ENCODE peak calls at places on chromosomes 2 and 18, in four cellular contexts. X is K562, N is HepG2, S is H1. C is an unnamed sample. For H3K4me1, the result is how much of the 10 kb centered on the place peaks cover.

GRCh38 chr2:177338177-177338721 is 54.3 kb upstream of the AGPS start:
- DNase-seq in N (peak), X (no peak), S (no peak), C (no peak)

GRCh38 chr18:51197661-51198424 is at the start of gene MEX3C:
- DNase-seq in X (peak), N (peak), S (peak), C (peak)

GRCh38 chr18:35949903-35950627 is 22.4 kb upstream of the RMP24 start:
- DNase-seq in N (peak), S (peak), X (peak), C (peak)

GRCh38 chr2:86675611-86676015 is 44.5 kb upstream of the RMND5A start:
- DNase-seq in N (peak), S (no peak), X (no peak), C (no peak)

GRCh38 chr18:31952223-31952622 is 9.3 kb upstream of the TRAPPC8 start:
- DNase-seq in N (no peak), S (no peak), X (no peak), C (no peak)

GRCh38 chr2:228600265-228600664 is 418.8 kb upstream of the SPHKAP start:
- DNase-seq in X (no peak), S (no peak), N (no peak), C (no peak)

GRCh38 chr2:236565879-236566402 is 3.7 kb upstream of the ACKR3 start:
- DNase-seq in X (no peak), S (no peak), N (no peak), C (no peak)

GRCh38 chr2:143422681-143423080 is 293.5 kb downstream of the ARHGAP15 start:
- DNase-seq in X (no peak), N (no peak), S (no peak), C (no peak)

GRCh38 chr2:120653026-120653425 is 82.6 kb upstream of the GLI2 start:
- DNase-seq in S (no peak), N (no peak), X (no peak), C (no peak)

GRCh38 chr18:48544116-48544515 is 5.3 kb downstream of the CTIF start:
- DNase-seq in S (no peak), N (no peak), X (no peak), C (no peak)

GRCh38 chr2:221844966-221845365 is 272.9 kb upstream of the EPHA4 start:
- DNase-seq in N (no peak), S (no peak), X (no peak), C (no peak)

GRCh38 chr2:11009866-11010265 is 98.1 kb downstream of the KCNF1 start:
- DNase-seq in N (no peak), X (no peak), S (no peak), C (no peak)

GRCh38 chr2:151297882-151298281 is 8.4 kb upstream of the NMI start:
- DNase-seq in X (no peak), N (no peak), S (no peak), C (no peak)

GRCh38 chr2:24380687-24381271 is 20.4 kb upstream of the ITSN2 start:
- DNase-seq in X (no peak), S (no peak), N (no peak), C (no peak)

GRCh38 chr2:201969241-201969937 is 64.3 kb upstream of the FZD7 start:
- DNase-seq in N (no peak), X (no peak), S (no peak), C (no peak)

GRCh38 chr2:239611222-239611795 is 210.5 kb upstream of the HDAC4 start:
- DNase-seq in X (no peak), N (no peak), S (no peak), C (no peak)

GRCh38 chr2:151280276-151280675 is 9.2 kb downstream of the NMI start:
- DNase-seq in S (no peak), X (no peak), N (no peak), C (no peak)

GRCh38 chr2:9378433-9379371 is 44.6 kb downstream of the ITGB1BP1 start:
- DNase-seq in X (no peak), N (no peak), S (no peak), C (peak)

GRCh38 chr2:24613154-24613814 is 122.2 kb downstream of the NCOA1 start:
- DNase-seq in N (peak), X (no peak), S (peak), C (no peak)

GRCh38 chr2:218168635-218169462 is 2.1 kb upstream of the CXCR1 start:
- DNase-seq in N (peak), S (peak), X (peak), C (peak)

GRCh38 chr2:156537147-156537546 is 101.0 kb downstream of the GPD2 start:
- DNase-seq in N (no peak), S (no peak), X (no peak), C (no peak)

GRCh38 chr2:235504459-235505200 is 10.8 kb downstream of the AGAP1 start:
- DNase-seq in X (no peak), S (no peak), N (peak), C (no peak)

GRCh38 chr2:216236486-216236885 is 127.3 kb downstream of the XRCC5 start:
- DNase-seq in X (no peak), S (no peak), N (no peak), C (no peak)

GRCh38 chr2:48714240-48714639 is 41.3 kb downstream of the LHCGR start:
- DNase-seq in X (no peak), S (no peak), N (no peak), C (no peak)

GRCh38 chr2:17864676-17865075 is 13.8 kb upstream of the KCNS3 start:
- DNase-seq in X (no peak), S (no peak), N (no peak), C (no peak)

GRCh38 chr2:133264951-133265949 is 303.0 kb downstream of the NCKAP5 start:
- DNase-seq in S (peak), X (no peak), N (no peak), C (peak)

GRCh38 chr2:222714361-222715256 is 43.2 kb downstream of the MOGAT1 start:
- DNase-seq in X (no peak), N (peak), S (no peak), C (no peak)

GRCh38 chr2:207258191-207258991 is 92.6 kb upstream of the KLF7 start:
- DNase-seq in S (no peak), X (no peak), N (no peak), C (peak)

GRCh38 chr2:239950144-239950920 is 74.8 kb downstream of the NDUFA10 start:
- DNase-seq in X (no peak), S (no peak), N (no peak), C (no peak)

GRCh38 chr2:121244616-121245015 is 40.4 kb downstream of the TFCP2L1 start:
- DNase-seq in N (no peak), X (no peak), S (no peak), C (no peak)

GRCh38 chr18:49682301-49683190 is 120.7 kb downstream of the LIPG start:
- DNase-seq in S (no peak), N (no peak), X (no peak), C (no peak)

GRCh38 chr2:108907822-108908716 is 81.0 kb downstream of the EDAR start:
- DNase-seq in S (peak), N (no peak), X (no peak), C (no peak)
- TF ChIP-seq MAFK in S (no peak), N (no peak), X (no peak), C (no peak)

GRCh38 chr2:118254117-118254516 is 165.8 kb downstream of the INSIG2 start:
- DNase-seq in S (no peak), X (no peak), N (no peak), C (no peak)
- TF ChIP-seq PHF8 in S (no peak), X (no peak), N (no peak), C (no peak)

GRCh38 chr2:237863659-237864029 is 4.2 kb downstream of the RAMP1 start:
- DNase-seq in N (no peak), S (no peak), X (no peak), C (no peak)

GRCh38 chr2:237865623-237866041 is 6.2 kb downstream of the RAMP1 start:
- DNase-seq in S (peak), X (no peak), N (no peak), C (no peak)

GRCh38 chr2:237864940-237865622 is 5.7 kb downstream of the RAMP1 start:
- DNase-seq in X (no peak), N (no peak), S (peak), C (no peak)

GRCh38 chr2:237863102-237863511 is 3.7 kb downstream of the RAMP1 start:
- DNase-seq in S (no peak), X (no peak), N (no peak), C (no peak)

GRCh38 chr2:237864030-237864931 is 4.9 kb downstream of the RAMP1 start:
- DNase-seq in N (no peak), S (peak), X (no peak), C (no peak)
- H3K4me1 ChIP-seq in N (under half), S (under half), X (under half), C (under half)

GRCh38 chr18:65750421-65751144 is at the start of gene CDH7:
- DNase-seq in S (peak), N (no peak), X (no peak), C (no peak)
- TF ChIP-seq MAFK in S (no peak), N (no peak), X (no peak), C (no peak)

GRCh38 chr2:234271342-234271741 is 220.8 kb downstream of the SPP2 start:
- DNase-seq in S (no peak), N (no peak), X (no peak), C (no peak)
- TF ChIP-seq PHF8 in S (no peak), N (no peak), X (no peak), C (no peak)

DNA sequence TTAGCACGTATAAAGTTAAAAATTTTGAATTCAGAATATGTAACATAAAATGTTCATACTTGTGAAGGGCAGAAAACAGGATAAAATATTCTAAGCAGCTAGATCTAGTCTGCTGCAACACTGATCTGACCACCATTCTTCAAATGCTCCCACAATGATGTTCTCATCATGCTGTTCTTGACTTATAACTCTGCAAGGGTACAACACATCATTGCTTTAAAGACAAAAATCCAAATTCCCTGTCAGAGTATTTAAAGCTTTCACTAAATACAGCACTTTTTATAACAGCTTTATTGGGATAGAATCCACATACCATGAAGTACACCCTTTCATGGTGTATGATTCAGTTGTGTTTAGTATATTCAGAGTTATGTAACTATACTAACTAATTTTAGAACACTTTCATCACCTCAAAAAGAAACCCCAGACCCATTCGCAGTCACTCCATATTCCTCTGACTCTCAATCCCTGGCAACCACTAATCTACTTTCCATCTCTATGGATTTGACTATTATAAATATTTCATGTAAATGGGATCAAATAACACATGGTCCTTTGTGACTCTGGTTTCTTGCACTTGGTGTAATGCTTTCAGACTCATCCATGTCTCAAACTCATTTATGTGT is 56.4 kb downstream of the MAP4K3 start:
- DNase-seq in S (no peak), N (no peak), X (no peak), C (no peak)
- H3K4me1 ChIP-seq in S (under half), N (under half), X (under half), C (under half)

GRCh38 chr2:5720426-5720825 is 28.2 kb downstream of the SOX11 start:
- DNase-seq in X (no peak), N (no peak), S (no peak), C (no peak)
- TF ChIP-seq MAFK in X (no peak), N (no peak), S (no peak), C (no peak)

GRCh38 chr2:101788995-101789970 is 91.8 kb downstream of the MAP4K4 start:
- DNase-seq in X (no peak), S (no peak), N (peak), C (no peak)

GRCh38 chr2:101790856-101791255 is 93.3 kb downstream of the MAP4K4 start:
- DNase-seq in S (no peak), X (no peak), N (no peak), C (no peak)

GRCh38 chr2:101790416-101790815 is 92.9 kb downstream of the MAP4K4 start:
- DNase-seq in S (no peak), X (no peak), N (no peak), C (no peak)

GRCh38 chr2:101788565-101788964 is 91.1 kb downstream of the MAP4K4 start:
- DNase-seq in X (no peak), S (no peak), N (no peak), C (no peak)

GRCh38 chr2:101787097-101787496 is 89.6 kb downstream of the MAP4K4 start:
- DNase-seq in X (no peak), N (no peak), S (no peak), C (no peak)
- TF ChIP-seq PHF8 in X (no peak), N (no peak), S (no peak), C (no peak)

GRCh38 chr2:26724784-26725515 is 32.4 kb downstream of the KCNK3 start:
- DNase-seq in N (no peak), S (no peak), X (no peak), C (no peak)
- H3K4me1 ChIP-seq in N (under half), S (under half), X (under half), C (half or more)

C was measured in A549.